ENCODE peak calls at places on chromosome 16, in seven cellular contexts. M is mesendoderm, W is trophoblast cell, Z is neuronal stem cell, V is IMR-90, K is H9, U is mesenchymal stem cell. P is an unnamed sample.

GRCh38 chr16:35908942-35909341 is 2449.5 kb downstream of the TP53TG3F start:
- DNase-seq in M (peak; percentile 1), W (no peak), Z (no peak), V (no peak), K (no peak), U (no peak), P (no peak)

GRCh38 chr16:880471-881171 is 80.1 kb upstream of the GNG13 start:
- DNase-seq in M (no peak), W (no peak), Z (no peak), V (no peak), K (no peak), U (no peak), P (no peak)

GRCh38 chr16:67881557-67882220 is 3.0 kb upstream of the NRN1L start:
- DNase-seq in M (no peak), W (no peak), Z (no peak), V (no peak), K (no peak), U (no peak), P (no peak)

GRCh38 chr16:11302977-11303376 is 21.8 kb upstream of the PRM1 start:
- DNase-seq in M (no peak), W (no peak), Z (no peak), V (no peak), K (no peak), U (no peak), P (no peak)

GRCh38 chr16:49019826-49020401 is 261.7 kb downstream of the CBLN1 start:
- DNase-seq in M (no peak), W (no peak), Z (no peak), V (no peak), K (no peak), U (no peak), P (peak; percentile 35)

GRCh38 chr16:14510939-14511797 is 118.9 kb downstream of the PARN start:
- DNase-seq in M (no peak), W (no peak), Z (no peak), V (peak; percentile 74), K (no peak), U (peak; percentile 59), P (no peak)

GRCh38 chr16:47492428-47493357 is 31.6 kb downstream of the PHKB start:
- DNase-seq in M (no peak), W (no peak), Z (no peak), V (peak; percentile 23), K (no peak), U (peak; percentile 73), P (no peak)

GRCh38 chr16:4006441-4006989 is 109.7 kb downstream of the ADCY9 start:
- DNase-seq in M (no peak), W (no peak), Z (no peak), V (peak; percentile 30), K (no peak), U (no peak), P (no peak)

GRCh38 chr16:68499011-68499410 is 40.1 kb upstream of the ZFP90 start:
- DNase-seq in M (no peak), W (no peak), Z (no peak), V (no peak), K (no peak), U (no peak), P (no peak)

GRCh38 chr16:47136101-47136820 is 7.5 kb downstream of the NETO2 start:
- DNase-seq in M (peak; percentile 14), W (no peak), Z (no peak), V (peak; percentile 45), K (no peak), U (peak; percentile 8), P (no peak)

GRCh38 chr16:49734330-49734729 is 121.6 kb downstream of the ZNF423 start:
- DNase-seq in M (peak; percentile 30), W (no peak), Z (no peak), V (no peak), K (no peak), U (no peak), P (no peak)

GRCh38 chr16:7268182-7268581 is 64.5 kb upstream of the RBFOX1 start:
- DNase-seq in M (peak; percentile 88), W (no peak), Z (peak; percentile 54), V (no peak), K (peak; percentile 69), U (no peak), P (peak; percentile 41)

GRCh38 chr16:29790949-29791844 is 646 bp downstream of the KIF22 start:
- DNase-seq in M (no peak), W (no peak), Z (no peak), V (no peak), K (no peak), U (peak; percentile 25), P (no peak)

GRCh38 chr16:58670177-58670576 is 14.4 kb downstream of the SLC38A7 start:
- DNase-seq in M (no peak), W (no peak), Z (no peak), V (peak; percentile 35), K (no peak), U (peak; percentile 20), P (no peak)

GRCh38 chr16:24525970-24526559 is 13.3 kb upstream of the RBBP6 start:
- DNase-seq in M (no peak), W (peak; percentile 91), Z (no peak), V (no peak), K (peak; percentile 4), U (no peak), P (no peak)

GRCh38 chr16:87318158-87318644 is 1.0 kb upstream of the C16orf95 start:
- DNase-seq in M (peak; percentile 10), W (no peak), Z (no peak), V (peak; percentile 16), K (no peak), U (peak; percentile 23), P (no peak)

GRCh38 chr16:57759131-57759530 is 23.6 kb downstream of the KATNB1 start:
- DNase-seq in M (peak; percentile 7), W (no peak), Z (no peak), V (no peak), K (no peak), U (no peak), P (no peak)

GRCh38 chr16:4327782-4328579 is 12.1 kb downstream of the GLIS2 start:
- DNase-seq in M (peak; percentile 94), W (no peak), Z (peak; percentile 75), V (peak; percentile 69), K (peak; percentile 88), U (peak; percentile 90), P (peak; percentile 84)

GRCh38 chr16:69014811-69015210 is 90.6 kb upstream of the HAS3 start:
- DNase-seq in M (no peak), W (no peak), Z (no peak), V (no peak), K (no peak), U (no peak), P (no peak)

DNA sequence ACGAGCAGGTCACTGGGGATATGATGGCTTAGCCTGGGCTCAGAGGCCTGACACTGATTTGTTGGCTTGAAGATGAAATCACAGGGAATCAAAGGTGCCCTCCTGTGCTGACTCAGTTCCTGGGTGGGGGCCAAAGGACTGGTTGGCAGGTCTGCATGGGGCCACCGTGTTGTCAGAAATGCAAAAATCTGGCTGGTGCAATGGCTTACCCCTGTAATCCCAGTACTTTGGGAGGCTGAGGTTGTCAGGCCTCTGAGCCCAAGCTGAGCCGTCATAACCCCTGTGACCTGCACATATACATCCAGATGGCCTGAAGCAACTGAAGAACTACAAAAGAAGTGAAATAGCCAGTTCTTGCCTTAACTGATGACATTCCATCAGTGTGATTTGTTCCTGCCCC is 314.2 kb downstream of the WWOX start:
- DNase-seq in M (peak; percentile 12), W (no peak), Z (no peak), V (no peak), K (no peak), U (no peak), P (no peak)
- H4K8ac ChIP-seq in M (no peak overlapping the region), W (no peak overlapping the region), Z (no peak overlapping the region), V (no peak overlapping the region), K (no peak overlapping the region), U (no peak overlapping the region), P (no peak overlapping the region)

GRCh38 chr16:75376475-75376907 is 56.8 kb downstream of the CFDP1 start:
- DNase-seq in M (peak; percentile 88), W (peak; percentile 93), Z (no peak), V (no peak), K (peak; percentile 29), U (no peak), P (no peak)
- H4K8ac ChIP-seq in M (no peak overlapping the region), W (no peak overlapping the region), Z (no peak overlapping the region), V (no peak overlapping the region), K (no peak overlapping the region), U (no peak overlapping the region), P (no peak overlapping the region)

GRCh38 chr16:72569677-72570076 is 397.7 kb upstream of the PMFBP1 start:
- DNase-seq in M (peak; percentile 16), W (no peak), Z (no peak), V (no peak), K (no peak), U (no peak), P (no peak)

GRCh38 chr16:72565137-72565536 is 393.2 kb upstream of the PMFBP1 start:
- DNase-seq in M (no peak), W (no peak), Z (no peak), V (no peak), K (no peak), U (no peak), P (no peak)

GRCh38 chr16:72568502-72568901 is 396.5 kb upstream of the PMFBP1 start:
- DNase-seq in M (peak; percentile 13), W (no peak), Z (no peak), V (no peak), K (no peak), U (no peak), P (no peak)

GRCh38 chr16:72560617-72561016 is 388.7 kb upstream of the PMFBP1 start:
- DNase-seq in M (no peak), W (no peak), Z (no peak), V (no peak), K (no peak), U (peak; percentile 10), P (no peak)

DNA sequence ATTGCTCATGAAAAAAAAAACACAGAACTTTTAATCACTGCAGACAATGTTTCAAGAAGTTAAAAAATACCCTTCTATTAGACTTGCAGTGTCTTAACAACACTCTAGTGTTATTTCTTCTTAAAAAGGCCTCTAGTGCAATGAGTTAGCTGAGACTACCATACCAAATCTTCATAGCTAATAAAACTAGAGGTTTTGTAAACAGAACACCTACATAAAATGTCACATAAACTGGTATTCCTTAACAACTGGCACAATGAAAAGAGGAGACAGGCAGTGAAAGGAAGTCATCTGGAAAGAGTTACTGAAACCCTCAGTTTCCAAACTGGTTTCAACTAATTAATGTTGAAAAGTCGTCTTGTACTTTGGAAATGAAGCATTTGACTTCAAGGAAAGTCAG is 394.2 kb upstream of the PMFBP1 start:
- DNase-seq in M (no peak), W (no peak), Z (no peak), V (no peak), K (no peak), U (no peak), P (no peak)
- H4K8ac ChIP-seq in M (no peak overlapping the region), W (no peak overlapping the region), Z (no peak overlapping the region), V (no peak overlapping the region), K (no peak overlapping the region), U (no peak overlapping the region), P (no peak overlapping the region)

GRCh38 chr16:82668094-82668493 is 41.3 kb downstream of the CDH13 start:
- DNase-seq in M (no peak), W (no peak), Z (no peak), V (no peak), K (no peak), U (no peak), P (no peak)

GRCh38 chr16:82660966-82661365 is 34.2 kb downstream of the CDH13 start:
- DNase-seq in M (no peak), W (no peak), Z (no peak), V (no peak), K (no peak), U (no peak), P (no peak)

GRCh38 chr16:82667437-82667836 is 40.7 kb downstream of the CDH13 start:
- DNase-seq in M (no peak), W (no peak), Z (no peak), V (no peak), K (no peak), U (no peak), P (no peak)

GRCh38 chr16:82665025-82665424 is 38.3 kb downstream of the CDH13 start:
- DNase-seq in M (no peak), W (no peak), Z (no peak), V (no peak), K (no peak), U (no peak), P (no peak)

GRCh38 chr16:82664181-82664580 is 37.4 kb downstream of the CDH13 start:
- DNase-seq in M (no peak), W (no peak), Z (no peak), V (no peak), K (no peak), U (no peak), P (no peak)
- H4K8ac ChIP-seq in M (no peak overlapping the region), W (no peak overlapping the region), Z (no peak overlapping the region), V (no peak overlapping the region), K (no peak overlapping the region), U (no peak overlapping the region), P (no peak overlapping the region)

P was measured in H1.